ENCODE peak calls at places on chromosome 15, in seven cellular contexts. One of them, this sample, is unnamed. For H3K9me3, the result is how much of the 10 kb centered on the place peaks cover.

GRCh38 chr15:70054366-70054765 is 43.4 kb downstream of the TLE3 start:
- DNase-seq in stomach: no peak
- DNase-seq in CD8-positive, alpha-beta T cell: no peak
- DNase-seq in uterus: no peak
- DNase-seq in pancreas: no peak
- DNase-seq in astrocyte: no peak
- DNase-seq in AG04450: no peak
- DNase-seq in this sample: no peak

GRCh38 chr15:33547876-33548275 is 237.1 kb downstream of the RYR3 start:
- DNase-seq in uterus: no peak
- DNase-seq in pancreas: no peak
- DNase-seq in AG04450: peak
- DNase-seq in astrocyte: peak
- DNase-seq in stomach: no peak
- DNase-seq in CD8-positive, alpha-beta T cell: no peak
- DNase-seq in this sample: no peak

GRCh38 chr15:51331141-51331540 is 7.3 kb downstream of the CYP19A1 start:
- DNase-seq in stomach: no peak
- DNase-seq in uterus: no peak
- DNase-seq in pancreas: no peak
- DNase-seq in AG04450: no peak
- DNase-seq in CD8-positive, alpha-beta T cell: no peak
- DNase-seq in astrocyte: peak
- DNase-seq in this sample: no peak

GRCh38 chr15:41971893-41972340 is 440 bp downstream of the EHD4 start:
- DNase-seq in pancreas: peak
- DNase-seq in AG04450: no peak
- DNase-seq in CD8-positive, alpha-beta T cell: no peak
- DNase-seq in uterus: no peak
- DNase-seq in astrocyte: no peak
- DNase-seq in stomach: peak
- DNase-seq in this sample: no peak

GRCh38 chr15:59303641-59304433 is 68.8 kb downstream of the MYO1E start:
- DNase-seq in uterus: peak
- DNase-seq in pancreas: no peak
- DNase-seq in stomach: peak
- DNase-seq in CD8-positive, alpha-beta T cell: no peak
- DNase-seq in astrocyte: peak
- DNase-seq in AG04450: no peak
- DNase-seq in this sample: no peak

GRCh38 chr15:48466825-48467224 is 135.6 kb downstream of the DUT start:
- DNase-seq in stomach: no peak
- DNase-seq in astrocyte: no peak
- DNase-seq in pancreas: no peak
- DNase-seq in uterus: no peak
- DNase-seq in CD8-positive, alpha-beta T cell: no peak
- DNase-seq in AG04450: no peak
- DNase-seq in this sample: no peak

GRCh38 chr15:59696332-59696731 is 7.2 kb upstream of the BNIP2 start:
- DNase-seq in stomach: peak
- DNase-seq in pancreas: no peak
- DNase-seq in AG04450: no peak
- DNase-seq in astrocyte: no peak
- DNase-seq in CD8-positive, alpha-beta T cell: no peak
- DNase-seq in uterus: no peak
- DNase-seq in this sample: no peak

GRCh38 chr15:93041159-93041547 is 47.9 kb downstream of the RGMA start:
- DNase-seq in CD8-positive, alpha-beta T cell: no peak
- DNase-seq in pancreas: no peak
- DNase-seq in AG04450: no peak
- DNase-seq in uterus: no peak
- DNase-seq in stomach: no peak
- DNase-seq in astrocyte: no peak
- DNase-seq in this sample: no peak

GRCh38 chr15:89184367-89184766 is 37.0 kb downstream of the RLBP1 start:
- DNase-seq in uterus: no peak
- DNase-seq in astrocyte: no peak
- DNase-seq in CD8-positive, alpha-beta T cell: no peak
- DNase-seq in AG04450: no peak
- DNase-seq in stomach: no peak
- DNase-seq in pancreas: peak
- DNase-seq in this sample: no peak

GRCh38 chr15:45307230-45307924 is 55.3 kb downstream of the SLC28A2 start:
- DNase-seq in pancreas: no peak
- DNase-seq in AG04450: peak
- DNase-seq in CD8-positive, alpha-beta T cell: no peak
- DNase-seq in stomach: no peak
- DNase-seq in astrocyte: peak
- DNase-seq in uterus: no peak
- DNase-seq in this sample: no peak

GRCh38 chr15:61556037-61556648 is 327.0 kb upstream of the RORA start:
- DNase-seq in stomach: no peak
- DNase-seq in uterus: no peak
- DNase-seq in CD8-positive, alpha-beta T cell: no peak
- DNase-seq in AG04450: no peak
- DNase-seq in pancreas: no peak
- DNase-seq in astrocyte: peak
- DNase-seq in this sample: no peak

GRCh38 chr15:31308185-31308639 is 18.4 kb upstream of the KLF13 start:
- DNase-seq in astrocyte: no peak
- DNase-seq in uterus: no peak
- DNase-seq in stomach: no peak
- DNase-seq in CD8-positive, alpha-beta T cell: no peak
- DNase-seq in AG04450: no peak
- DNase-seq in pancreas: no peak
- DNase-seq in this sample: no peak

GRCh38 chr15:44034933-44035624 is 160.0 kb downstream of the FRMD5 start:
- DNase-seq in AG04450: peak
- DNase-seq in pancreas: no peak
- DNase-seq in astrocyte: peak
- DNase-seq in CD8-positive, alpha-beta T cell: no peak
- DNase-seq in uterus: no peak
- DNase-seq in stomach: no peak
- DNase-seq in this sample: no peak

GRCh38 chr15:63946524-63947065 is 99.7 kb downstream of the DAPK2 start:
- DNase-seq in uterus: no peak
- DNase-seq in pancreas: no peak
- DNase-seq in CD8-positive, alpha-beta T cell: no peak
- DNase-seq in stomach: no peak
- DNase-seq in AG04450: no peak
- DNase-seq in astrocyte: no peak
- DNase-seq in this sample: no peak

GRCh38 chr15:34619151-34619550 is 35.7 kb upstream of the GOLGA8B start:
- DNase-seq in pancreas: no peak
- DNase-seq in AG04450: no peak
- DNase-seq in astrocyte: no peak
- DNase-seq in stomach: no peak
- DNase-seq in uterus: no peak
- DNase-seq in CD8-positive, alpha-beta T cell: no peak
- DNase-seq in this sample: no peak

GRCh38 chr15:66496951-66497501 is 536 bp downstream of the SNAPC5 start:
- DNase-seq in uterus: peak
- DNase-seq in CD8-positive, alpha-beta T cell: peak
- DNase-seq in stomach: no peak
- DNase-seq in astrocyte: no peak
- DNase-seq in AG04450: no peak
- DNase-seq in pancreas: no peak
- DNase-seq in this sample: no peak

GRCh38 chr15:59636184-59636583 is 21.1 kb downstream of the GTF2A2 start:
- DNase-seq in CD8-positive, alpha-beta T cell: no peak
- DNase-seq in pancreas: no peak
- DNase-seq in stomach: no peak
- DNase-seq in astrocyte: no peak
- DNase-seq in AG04450: no peak
- DNase-seq in uterus: no peak
- DNase-seq in this sample: no peak

GRCh38 chr15:77296773-77297337 is 123.0 kb downstream of the PEAK1 start:
- DNase-seq in pancreas: no peak
- DNase-seq in CD8-positive, alpha-beta T cell: no peak
- DNase-seq in AG04450: no peak
- DNase-seq in stomach: no peak
- DNase-seq in uterus: no peak
- DNase-seq in astrocyte: no peak
- DNase-seq in this sample: no peak

GRCh38 chr15:93321881-93322282 is 232.9 kb upstream of the RGMA start:
- DNase-seq in astrocyte: peak
- DNase-seq in pancreas: peak
- DNase-seq in AG04450: no peak
- DNase-seq in CD8-positive, alpha-beta T cell: no peak
- DNase-seq in uterus: no peak
- DNase-seq in stomach: peak
- DNase-seq in this sample: no peak

GRCh38 chr15:33154366-33155166 is 39.9 kb downstream of the FMN1 start:
- DNase-seq in pancreas: no peak
- DNase-seq in astrocyte: peak
- DNase-seq in CD8-positive, alpha-beta T cell: no peak
- DNase-seq in stomach: no peak
- DNase-seq in AG04450: no peak
- DNase-seq in uterus: no peak
- DNase-seq in this sample: peak

GRCh38 chr15:74924525-74924924 is 13.3 kb downstream of the COX5A start:
- DNase-seq in astrocyte: no peak
- DNase-seq in pancreas: no peak
- DNase-seq in uterus: no peak
- DNase-seq in AG04450: no peak
- DNase-seq in CD8-positive, alpha-beta T cell: no peak
- DNase-seq in stomach: no peak
- DNase-seq in this sample: no peak

GRCh38 chr15:74917676-74918075 is 11.0 kb upstream of the FAM219B start:
- DNase-seq in stomach: no peak
- DNase-seq in AG04450: no peak
- DNase-seq in pancreas: no peak
- DNase-seq in astrocyte: no peak
- DNase-seq in uterus: no peak
- DNase-seq in CD8-positive, alpha-beta T cell: no peak
- DNase-seq in this sample: no peak

GRCh38 chr15:74920472-74920871 is 13.8 kb upstream of the FAM219B start:
- DNase-seq in AG04450: no peak
- DNase-seq in uterus: no peak
- DNase-seq in CD8-positive, alpha-beta T cell: no peak
- DNase-seq in stomach: no peak
- DNase-seq in pancreas: no peak
- DNase-seq in astrocyte: no peak
- DNase-seq in this sample: no peak
- H3K9me3 ChIP-seq in AG04450: under half
- H3K9me3 ChIP-seq in uterus: under half
- H3K9me3 ChIP-seq in CD8-positive, alpha-beta T cell: under half
- H3K9me3 ChIP-seq in stomach: under half
- H3K9me3 ChIP-seq in pancreas: under half
- H3K9me3 ChIP-seq in astrocyte: under half
- H3K9me3 ChIP-seq in this sample: under half

GRCh38 chr15:73770049-73770448 is 16.9 kb upstream of the INSYN1 start:
- DNase-seq in pancreas: no peak
- DNase-seq in stomach: no peak
- DNase-seq in AG04450: no peak
- DNase-seq in uterus: no peak
- DNase-seq in CD8-positive, alpha-beta T cell: no peak
- DNase-seq in astrocyte: no peak
- DNase-seq in this sample: no peak
- H3K9me3 ChIP-seq in pancreas: under half
- H3K9me3 ChIP-seq in stomach: under half
- H3K9me3 ChIP-seq in AG04450: under half
- H3K9me3 ChIP-seq in uterus: under half
- H3K9me3 ChIP-seq in CD8-positive, alpha-beta T cell: under half
- H3K9me3 ChIP-seq in astrocyte: under half
- H3K9me3 ChIP-seq in this sample: under half

GRCh38 chr15:28991236-28992171 is 105.7 kb downstream of the APBA2 start:
- DNase-seq in pancreas: no peak
- DNase-seq in uterus: no peak
- DNase-seq in stomach: no peak
- DNase-seq in astrocyte: no peak
- DNase-seq in CD8-positive, alpha-beta T cell: no peak
- DNase-seq in AG04450: no peak
- DNase-seq in this sample: no peak

GRCh38 chr15:28987337-28987736 is 101.6 kb downstream of the APBA2 start:
- DNase-seq in stomach: no peak
- DNase-seq in astrocyte: no peak
- DNase-seq in CD8-positive, alpha-beta T cell: no peak
- DNase-seq in AG04450: no peak
- DNase-seq in uterus: no peak
- DNase-seq in pancreas: no peak
- DNase-seq in this sample: no peak

GRCh38 chr15:28989896-28990295 is 104.1 kb downstream of the APBA2 start:
- DNase-seq in uterus: no peak
- DNase-seq in CD8-positive, alpha-beta T cell: no peak
- DNase-seq in pancreas: no peak
- DNase-seq in stomach: no peak
- DNase-seq in AG04450: no peak
- DNase-seq in astrocyte: no peak
- DNase-seq in this sample: no peak

GRCh38 chr15:28990390-28990789 is 104.6 kb downstream of the APBA2 start:
- DNase-seq in astrocyte: no peak
- DNase-seq in AG04450: no peak
- DNase-seq in CD8-positive, alpha-beta T cell: no peak
- DNase-seq in pancreas: no peak
- DNase-seq in uterus: no peak
- DNase-seq in stomach: no peak
- DNase-seq in this sample: no peak

DNA sequence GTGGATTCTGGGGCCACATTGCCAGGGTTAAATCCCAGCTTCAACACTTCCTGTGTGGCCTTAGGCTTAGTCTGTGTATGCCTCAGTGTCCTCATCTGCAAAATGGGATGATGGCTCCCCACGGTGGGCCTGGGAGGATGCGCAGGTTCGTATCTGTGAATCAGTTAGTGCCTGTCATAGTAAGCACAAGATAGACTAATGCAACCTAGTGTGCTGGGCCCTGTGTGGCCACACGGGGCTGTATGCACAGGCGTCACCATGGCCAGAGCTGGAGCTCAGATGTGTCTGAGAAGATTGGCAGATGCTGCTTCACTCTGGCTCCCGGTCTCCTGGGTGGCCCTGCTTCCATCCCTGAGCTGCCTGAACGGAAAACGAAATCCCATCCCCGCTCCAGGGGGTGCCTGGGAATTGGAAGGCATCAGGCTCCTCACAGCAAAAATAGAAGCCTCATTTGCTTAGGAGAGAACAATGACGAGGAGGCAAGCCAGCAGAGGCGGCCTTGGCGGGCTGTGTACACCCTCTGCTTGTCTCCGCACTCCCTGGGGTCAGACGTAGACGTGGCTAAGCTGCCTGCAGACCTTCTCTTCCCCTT is 103.6 kb downstream of the APBA2 start:
- DNase-seq in astrocyte: no peak
- DNase-seq in uterus: no peak
- DNase-seq in pancreas: no peak
- DNase-seq in stomach: no peak
- DNase-seq in CD8-positive, alpha-beta T cell: no peak
- DNase-seq in AG04450: no peak
- DNase-seq in this sample: no peak
- H3K9me3 ChIP-seq in astrocyte: under half
- H3K9me3 ChIP-seq in uterus: under half
- H3K9me3 ChIP-seq in pancreas: under half
- H3K9me3 ChIP-seq in stomach: under half
- H3K9me3 ChIP-seq in CD8-positive, alpha-beta T cell: under half
- H3K9me3 ChIP-seq in AG04450: under half
- H3K9me3 ChIP-seq in this sample: under half

DNA sequence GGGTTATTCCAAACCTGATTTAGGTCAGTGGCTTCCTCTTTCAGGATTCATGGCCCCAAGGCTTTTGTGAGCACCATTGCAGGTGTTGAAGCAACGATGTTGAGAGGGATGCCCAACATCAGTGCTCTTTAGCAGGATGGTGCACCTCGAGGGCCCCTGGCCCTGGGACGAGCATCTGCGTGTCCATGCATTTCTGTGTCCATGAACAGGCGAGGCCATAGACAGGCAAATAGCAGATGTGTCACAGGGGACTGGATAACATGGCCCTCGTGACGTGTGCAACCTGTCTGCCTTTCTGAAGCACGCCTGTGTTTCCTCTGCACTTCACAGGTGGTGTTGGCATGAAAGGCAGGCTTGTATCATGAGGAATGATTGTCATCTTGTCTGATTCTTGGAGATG is 132.3 kb downstream of the SNRPN start:
- DNase-seq in AG04450: no peak
- DNase-seq in stomach: peak
- DNase-seq in uterus: no peak
- DNase-seq in CD8-positive, alpha-beta T cell: no peak
- DNase-seq in pancreas: no peak
- DNase-seq in astrocyte: no peak
- DNase-seq in this sample: no peak
- H3K9me3 ChIP-seq in AG04450: half or more
- H3K9me3 ChIP-seq in stomach: half or more
- H3K9me3 ChIP-seq in uterus: half or more
- H3K9me3 ChIP-seq in CD8-positive, alpha-beta T cell: half or more
- H3K9me3 ChIP-seq in pancreas: under half
- H3K9me3 ChIP-seq in astrocyte: under half
- H3K9me3 ChIP-seq in this sample: half or more

This sample was measured in tibial nerve.